ENCODE peak calls at places on chromosome 14, in seven cellular contexts. One of them, this sample, is unnamed.

GRCh38 chr14:103207404-103208072 is 84.3 kb downstream of the TNFAIP2 start:
- DNase-seq in central memory CD8-positive, alpha-beta T cell: no peak
- DNase-seq in NCI-H460: no peak
- DNase-seq in RKO: no peak
- DNase-seq in GM20000: no peak
- DNase-seq in Daoy: no peak
- DNase-seq in ELR: peak
- DNase-seq in this sample: no peak

GRCh38 chr14:73757381-73757780 is 43.2 kb upstream of the PNMA1 start:
- DNase-seq in central memory CD8-positive, alpha-beta T cell: no peak
- DNase-seq in NCI-H460: no peak
- DNase-seq in RKO: no peak
- DNase-seq in GM20000: peak
- DNase-seq in Daoy: no peak
- DNase-seq in ELR: no peak
- DNase-seq in this sample: no peak

GRCh38 chr14:33906968-33907367 is 43.9 kb downstream of the EGLN3 start:
- DNase-seq in central memory CD8-positive, alpha-beta T cell: no peak
- DNase-seq in NCI-H460: no peak
- DNase-seq in RKO: no peak
- DNase-seq in GM20000: no peak
- DNase-seq in Daoy: no peak
- DNase-seq in ELR: no peak
- DNase-seq in this sample: no peak

GRCh38 chr14:52338282-52338681 is 24.2 kb downstream of the PTGER2 start:
- DNase-seq in central memory CD8-positive, alpha-beta T cell: no peak
- DNase-seq in NCI-H460: peak
- DNase-seq in RKO: no peak
- DNase-seq in GM20000: no peak
- DNase-seq in Daoy: peak
- DNase-seq in ELR: peak
- DNase-seq in this sample: no peak

GRCh38 chr14:98501335-98501734 is 770.7 kb downstream of the BCL11B start:
- DNase-seq in central memory CD8-positive, alpha-beta T cell: no peak
- DNase-seq in NCI-H460: no peak
- DNase-seq in RKO: peak
- DNase-seq in GM20000: no peak
- DNase-seq in Daoy: peak
- DNase-seq in ELR: no peak
- DNase-seq in this sample: no peak

GRCh38 chr14:94025720-94026119 is 420 bp upstream of the OTUB2 start:
- DNase-seq in central memory CD8-positive, alpha-beta T cell: no peak
- DNase-seq in NCI-H460: no peak
- DNase-seq in RKO: no peak
- DNase-seq in GM20000: no peak
- DNase-seq in Daoy: no peak
- DNase-seq in ELR: peak
- DNase-seq in this sample: no peak

GRCh38 chr14:34348592-34348991 is 113.4 kb downstream of the SPTSSA start:
- DNase-seq in central memory CD8-positive, alpha-beta T cell: no peak
- DNase-seq in NCI-H460: no peak
- DNase-seq in RKO: no peak
- DNase-seq in GM20000: no peak
- DNase-seq in Daoy: no peak
- DNase-seq in ELR: no peak
- DNase-seq in this sample: no peak

GRCh38 chr14:92040431-92041040 is 677 bp upstream of the TRIP11 start:
- DNase-seq in central memory CD8-positive, alpha-beta T cell: no peak
- DNase-seq in NCI-H460: peak
- DNase-seq in RKO: peak
- DNase-seq in GM20000: peak
- DNase-seq in Daoy: peak
- DNase-seq in ELR: peak
- DNase-seq in this sample: no peak

GRCh38 chr14:68561531-68562007 is 231.3 kb downstream of the ZFP36L1 start:
- DNase-seq in central memory CD8-positive, alpha-beta T cell: no peak
- DNase-seq in NCI-H460: no peak
- DNase-seq in RKO: no peak
- DNase-seq in GM20000: no peak
- DNase-seq in Daoy: no peak
- DNase-seq in ELR: no peak
- DNase-seq in this sample: no peak

GRCh38 chr14:47438650-47439140 is 236.7 kb downstream of the MDGA2 start:
- DNase-seq in central memory CD8-positive, alpha-beta T cell: no peak
- DNase-seq in NCI-H460: no peak
- DNase-seq in RKO: peak
- DNase-seq in GM20000: no peak
- DNase-seq in Daoy: no peak
- DNase-seq in ELR: no peak
- DNase-seq in this sample: no peak

GRCh38 chr14:75896341-75896740 is 85.5 kb downstream of the TGFB3 start:
- DNase-seq in central memory CD8-positive, alpha-beta T cell: no peak
- DNase-seq in NCI-H460: no peak
- DNase-seq in RKO: no peak
- DNase-seq in GM20000: no peak
- DNase-seq in Daoy: no peak
- DNase-seq in ELR: no peak
- DNase-seq in this sample: no peak

GRCh38 chr14:54325766-54326165 is 71.0 kb upstream of the CDKN3 start:
- DNase-seq in central memory CD8-positive, alpha-beta T cell: no peak
- DNase-seq in NCI-H460: no peak
- DNase-seq in RKO: no peak
- DNase-seq in GM20000: no peak
- DNase-seq in Daoy: no peak
- DNase-seq in ELR: no peak
- DNase-seq in this sample: no peak